ENCODE peak calls at places on chromosomes 12 and 14, in six cellular contexts. C is PC-3, Q is occipital lobe, D is KBM-7, Z is GM04504, O is NCI-H1930. L is an unnamed sample.

GRCh38 chr12:51077930-51078329 is 5.5 kb downstream of the CSRNP2 start:
- DNase-seq in C (no peak), Q (peak; percentile 32), D (no peak), Z (no peak), O (no peak), L (no peak)

GRCh38 chr12:42144424-42145196 is at the start of gene GXYLT1:
- DNase-seq in C (peak; percentile 97), Q (peak; percentile 90), D (peak; percentile 91), Z (peak; percentile 83), O (peak; percentile 99), L (peak; percentile 86)

GRCh38 chr12:48285751-48286650 is 64.7 kb downstream of the ZNF641 start:
- DNase-seq in C (peak; percentile 45), Q (no peak), D (no peak), Z (no peak), O (no peak), L (peak; percentile 55)

GRCh38 chr12:10067942-10068341 is 30.8 kb downstream of the CLEC1A start:
- DNase-seq in C (no peak), Q (no peak), D (peak; percentile 23), Z (no peak), O (no peak), L (no peak)

GRCh38 chr12:47282206-47282605 is 202.4 kb upstream of the AMIGO2 start:
- DNase-seq in C (no peak), Q (no peak), D (no peak), Z (no peak), O (no peak), L (no peak)

GRCh38 chr14:103532216-103533136 is 3.5 kb downstream of the TRMT61A start:
- DNase-seq in C (no peak), Q (no peak), D (no peak), Z (no peak), O (no peak), L (no peak)

GRCh38 chr14:68501171-68501570 is 291.7 kb downstream of the ZFP36L1 start:
- DNase-seq in C (no peak), Q (no peak), D (no peak), Z (no peak), O (no peak), L (no peak)

GRCh38 chr14:61218765-61219164 is 62.4 kb downstream of the TMEM30B start:
- DNase-seq in C (no peak), Q (no peak), D (no peak), Z (peak; percentile 36), O (no peak), L (no peak)

GRCh38 chr12:32240210-32240609 is 133.6 kb downstream of the BICD1 start:
- DNase-seq in C (no peak), Q (no peak), D (no peak), Z (no peak), O (no peak), L (no peak)

GRCh38 chr12:52215587-52216031 is 17.4 kb upstream of the KRT7 start:
- DNase-seq in C (peak; percentile 95), Q (no peak), D (no peak), Z (no peak), O (no peak), L (no peak)

GRCh38 chr12:6613015-6613775 is 6.0 kb upstream of the CHD4 start:
- DNase-seq in C (peak; percentile 73), Q (peak; percentile 74), D (peak; percentile 95), Z (no peak), O (peak; percentile 78), L (peak; percentile 93)

GRCh38 chr14:50559990-50560928 is at the start of gene ATL1:
- DNase-seq in C (peak; percentile 68), Q (peak; percentile 80), D (peak; percentile 72), Z (peak; percentile 19), O (peak; percentile 40), L (peak; percentile 18)

GRCh38 chr12:82314406-82314892 is 43.7 kb downstream of the CCDC59 start:
- DNase-seq in C (peak; percentile 36), Q (no peak), D (no peak), Z (no peak), O (no peak), L (no peak)

GRCh38 chr14:104443391-104444158 is 136.0 kb upstream of the C14orf180 start:
- DNase-seq in C (no peak), Q (no peak), D (no peak), Z (no peak), O (no peak), L (no peak)

GRCh38 chr12:131250028-131250950 is 296.6 kb downstream of the ADGRD1 start:
- DNase-seq in C (no peak), Q (no peak), D (no peak), Z (no peak), O (no peak), L (no peak)

GRCh38 chr14:99271288-99271941 is 582 bp downstream of the BCL11B start:
- DNase-seq in C (no peak), Q (no peak), D (no peak), Z (no peak), O (no peak), L (no peak)

GRCh38 chr12:32483499-32483898 is 84.1 kb downstream of the FGD4 start:
- DNase-seq in C (no peak), Q (no peak), D (peak; percentile 50), Z (no peak), O (no peak), L (peak; percentile 85)

GRCh38 chr12:52172956-52173355 is 18.9 kb downstream of the KRT80 start:
- DNase-seq in C (no peak), Q (no peak), D (no peak), Z (no peak), O (no peak), L (no peak)

GRCh38 chr12:100720016-100720654 is 74.4 kb upstream of the ANO4 start:
- DNase-seq in C (no peak), Q (no peak), D (no peak), Z (no peak), O (no peak), L (no peak)

GRCh38 chr12:57759360-57759980 is 4.6 kb downstream of the MARCHF9 start:
- DNase-seq in C (peak; percentile 56), Q (no peak), D (peak; percentile 34), Z (no peak), O (peak; percentile 20), L (no peak)

GRCh38 chr14:94403312-94403711 is 14.9 kb upstream of the SERPINA1 start:
- DNase-seq in C (no peak), Q (no peak), D (no peak), Z (no peak), O (no peak), L (no peak)

GRCh38 chr14:20499108-20499507 is 6.2 kb upstream of the RNASE10 start:
- DNase-seq in C (peak; percentile 68), Q (no peak), D (peak; percentile 77), Z (no peak), O (no peak), L (peak; percentile 75)

GRCh38 chr12:6635375-6635855 is 344 bp downstream of the LPAR5 start:
- DNase-seq in C (no peak), Q (no peak), D (peak; percentile 61), Z (no peak), O (no peak), L (no peak)

GRCh38 chr12:21627924-21628323 is 23.3 kb upstream of the GYS2 start:
- DNase-seq in C (no peak), Q (no peak), D (no peak), Z (no peak), O (no peak), L (no peak)

GRCh38 chr12:62684586-62685295 is 218.1 kb downstream of the MON2 start:
- DNase-seq in C (no peak), Q (no peak), D (no peak), Z (peak; percentile 78), O (no peak), L (no peak)

GRCh38 chr14:69242311-69243224 is 17.4 kb upstream of the GALNT16 start:
- DNase-seq in C (peak; percentile 79), Q (no peak), D (peak; percentile 77), Z (peak; percentile 38), O (no peak), L (peak; percentile 66)

GRCh38 chr14:61177279-61178225 is 103.6 kb downstream of the TMEM30B start:
- DNase-seq in C (peak; percentile 49), Q (no peak), D (no peak), Z (no peak), O (no peak), L (no peak)

GRCh38 chr12:64825143-64826011 is 930 bp downstream of the TBC1D30 start:
- DNase-seq in C (no peak), Q (peak; percentile 23), D (no peak), Z (no peak), O (no peak), L (no peak)

GRCh38 chr12:337039-337438 is 52.1 kb downstream of the KDM5A start:
- DNase-seq in C (no peak), Q (no peak), D (no peak), Z (no peak), O (no peak), L (no peak)

GRCh38 chr12:83827193-83827592 is 1085.4 kb downstream of the SLC6A15 start:
- DNase-seq in C (no peak), Q (no peak), D (no peak), Z (no peak), O (no peak), L (no peak)

GRCh38 chr12:42584539-42585174 is 4.9 kb downstream of the PRICKLE1 start:
- DNase-seq in C (no peak), Q (no peak), D (no peak), Z (no peak), O (peak; percentile 37), L (no peak)

GRCh38 chr14:102729825-102730224 is 47.4 kb upstream of the TRAF3 start:
- DNase-seq in C (no peak), Q (no peak), D (no peak), Z (no peak), O (no peak), L (no peak)

GRCh38 chr12:39145175-39145999 is 240.0 kb upstream of the CPNE8 start:
- DNase-seq in C (peak; percentile 70), Q (no peak), D (peak; percentile 56), Z (no peak), O (no peak), L (peak; percentile 9)